ENCODE peak calls at places on chromosomes 16 and 17, in seven cellular contexts. M is adrenal gland, G is GM23338, L is colonic mucosa, F is MM.1S, X is B cell, S is H9. O is an unnamed sample.

GRCh38 chr16:3963203-3963602 is 82.7 kb upstream of the CREBBP start:
- DNase-seq in S (no peak), F (no peak), M (no peak), G (peak), L (no peak), X (no peak), O (no peak)

GRCh38 chr17:78885956-78886355 is 17.0 kb downstream of the CEP295NL start:
- DNase-seq in M (no peak), X (no peak), G (no peak), S (no peak), F (no peak), L (no peak), O (no peak)

GRCh38 chr16:2919511-2920255 is 8.0 kb downstream of the FLYWCH1 start:
- DNase-seq in L (peak), S (peak), X (peak), M (peak), G (peak), F (peak), O (no peak)

GRCh38 chr17:13813347-13814240 is 211.9 kb upstream of the HS3ST3A1 start:
- DNase-seq in X (no peak), S (no peak), G (peak), L (no peak), F (no peak), M (no peak), O (no peak)

GRCh38 chr16:15033309-15033707 is 22.6 kb downstream of the NTAN1 start:
- DNase-seq in G (no peak), F (no peak), S (peak), X (no peak), L (no peak), M (no peak), O (no peak)

GRCh38 chr16:24568392-24568791 is 29.0 kb downstream of the RBBP6 start:
- DNase-seq in S (no peak), X (no peak), G (no peak), M (no peak), F (no peak), L (no peak), O (no peak)

GRCh38 chr16:10182186-10182683 is at the start of gene GRIN2A:
- DNase-seq in L (no peak), M (no peak), X (no peak), S (no peak), G (peak), F (no peak), O (no peak)

GRCh38 chr16:88505405-88506082 is 52.5 kb downstream of the ZFPM1 start:
- DNase-seq in S (peak), X (no peak), F (no peak), G (peak), L (peak), M (peak), O (no peak)

GRCh38 chr16:88999457-89000206 is 22.6 kb upstream of the CBFA2T3 start:
- DNase-seq in G (peak), M (no peak), S (peak), F (no peak), L (no peak), X (no peak), O (no peak)

GRCh38 chr17:50364061-50364458 is 8.9 kb downstream of the MRPL27 start:
- DNase-seq in L (no peak), X (no peak), G (no peak), F (no peak), M (no peak), S (no peak), O (no peak)

GRCh38 chr16:6695666-6696065 is 637.0 kb upstream of the RBFOX1 start:
- DNase-seq in X (no peak), M (no peak), L (no peak), S (no peak), G (no peak), F (no peak), O (no peak)

GRCh38 chr17:16439867-16440351 is 24.5 kb downstream of the TRPV2 start:
- DNase-seq in S (no peak), G (no peak), F (peak), M (no peak), L (no peak), X (no peak), O (no peak)

GRCh38 chr17:83155128-83156081 is 76.0 kb downstream of the METRNL start:
- DNase-seq in S (peak), X (no peak), G (no peak), L (no peak), M (peak), F (no peak), O (peak)

GRCh38 chr16:84726079-84726669 is 26.4 kb downstream of the USP10 start:
- DNase-seq in S (peak), G (peak), M (peak), F (peak), L (peak), X (peak), O (peak)

GRCh38 chr17:79361221-79361734 is 249.6 kb downstream of the RBFOX3 start:
- DNase-seq in M (no peak), L (no peak), S (no peak), X (no peak), F (no peak), G (no peak), O (no peak)

GRCh38 chr17:81578038-81578441 is 25.9 kb upstream of the FAAP100 start:
- DNase-seq in S (peak), M (no peak), F (no peak), X (peak), L (no peak), G (no peak), O (no peak)

GRCh38 chr17:42680331-42680808 is 1.3 kb downstream of the CCR10 start:
- DNase-seq in M (peak), L (no peak), F (peak), G (no peak), S (peak), X (no peak), O (no peak)

GRCh38 chr16:84881702-84882521 is 62.1 kb downstream of the CRISPLD2 start:
- DNase-seq in F (no peak), L (no peak), S (no peak), G (no peak), M (no peak), X (no peak), O (no peak)

GRCh38 chr16:18816286-18816685 is 14.9 kb upstream of the ARL6IP1 start:
- DNase-seq in G (no peak), X (no peak), L (no peak), F (no peak), M (no peak), S (no peak), O (no peak)

GRCh38 chr17:77163521-77164280 is 22.9 kb downstream of the SEC14L1 start:
- DNase-seq in S (no peak), F (peak), M (peak), G (no peak), X (no peak), L (no peak), O (no peak)
- TF ChIP-seq CTCF in S (no peak), F (no peak), M (no peak), G (no peak), X (no peak), L (no peak), O (no peak)

DNA sequence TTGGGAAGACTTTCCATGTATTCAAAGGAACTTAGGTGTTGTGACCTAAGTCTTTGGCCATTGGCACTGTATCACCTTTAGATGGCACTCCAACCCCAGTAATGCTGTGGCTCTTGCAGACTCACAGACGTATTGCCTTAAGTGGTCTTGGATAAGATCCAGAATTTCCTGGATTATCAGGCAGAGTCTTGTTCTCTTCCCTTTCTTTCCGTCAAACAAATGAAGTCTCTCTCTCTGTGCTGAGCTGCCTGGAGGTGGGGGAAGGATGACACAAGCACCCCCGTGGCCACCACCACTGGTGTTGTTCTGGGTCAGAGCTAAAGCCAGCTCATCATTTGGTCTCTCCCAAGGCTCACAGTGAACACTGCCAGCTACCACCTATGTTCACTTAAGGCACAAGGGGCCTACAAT is 789.9 kb upstream of the KIF2B start:
- DNase-seq in G (peak), S (peak), M (peak), X (no peak), L (peak), F (peak), O (no peak)
- TF ChIP-seq CTCF in G (peak), S (peak), M (no peak), X (no peak), L (no peak), F (peak), O (peak)

DNA sequence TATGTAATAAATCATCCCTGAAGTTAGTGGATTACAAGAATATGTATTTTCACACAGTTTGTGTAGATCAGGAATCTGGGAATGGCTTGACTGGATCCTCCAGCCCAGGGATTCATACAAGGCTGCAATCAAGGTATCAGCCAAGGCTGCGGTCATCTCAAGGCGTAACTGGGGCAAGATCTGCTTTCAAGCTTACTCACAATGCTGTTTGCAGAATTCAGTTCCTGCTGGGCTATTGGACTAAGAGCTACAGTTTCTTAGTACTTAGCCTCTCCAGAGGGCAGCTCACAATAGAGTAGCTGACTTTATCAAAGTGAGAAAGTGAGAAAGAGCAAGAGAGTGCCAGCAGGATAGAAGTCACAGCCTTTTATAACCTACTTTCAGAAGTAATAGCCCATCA is 211.0 kb downstream of the MAP2K6 start:
- DNase-seq in M (no peak), L (no peak), F (no peak), X (no peak), S (no peak), G (no peak), O (no peak)
- TF ChIP-seq CTCF in M (no peak), L (no peak), F (no peak), X (no peak), S (no peak), G (no peak), O (no peak)

DNA sequence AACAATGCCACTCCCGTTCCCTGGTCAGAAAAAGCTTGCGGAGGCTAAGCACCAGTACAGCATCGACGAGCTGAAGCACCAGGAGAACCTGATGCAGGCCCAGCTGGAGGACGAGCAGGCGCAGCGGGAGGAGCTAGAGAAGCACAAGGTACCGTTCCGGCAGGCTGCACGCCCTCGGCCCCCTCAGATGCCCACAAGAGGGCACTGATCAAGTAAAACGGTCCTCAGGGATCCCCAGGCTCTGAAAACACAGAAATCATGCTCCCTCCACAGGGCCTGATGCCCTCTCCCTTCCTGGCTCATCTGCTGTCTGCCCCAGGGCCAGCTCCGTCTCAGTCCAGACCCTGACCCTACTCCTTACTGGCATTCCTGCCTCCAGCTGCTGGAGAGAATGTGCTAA is 21.6 kb downstream of the DRC3 start:
- DNase-seq in S (peak), G (peak), X (no peak), L (no peak), F (no peak), M (peak), O (no peak)
- TF ChIP-seq CTCF in S (peak), G (peak), X (no peak), L (no peak), F (no peak), M (peak), O (peak)

GRCh38 chr16:551210-551609 is 9.0 kb upstream of the PRR35 start:
- DNase-seq in M (no peak), L (no peak), S (no peak), F (no peak), G (no peak), X (no peak), O (no peak)

GRCh38 chr16:548586-548985 is 11.6 kb upstream of the PRR35 start:
- DNase-seq in X (no peak), F (no peak), S (no peak), G (no peak), M (no peak), L (no peak), O (no peak)

GRCh38 chr16:552171-552570 is 8.0 kb upstream of the PRR35 start:
- DNase-seq in L (no peak), G (no peak), F (no peak), M (no peak), X (no peak), S (no peak), O (no peak)

GRCh38 chr16:546909-547770 is 13.1 kb upstream of the PRR35 start:
- DNase-seq in G (peak), F (no peak), X (peak), L (peak), S (peak), M (peak), O (no peak)

DNA sequence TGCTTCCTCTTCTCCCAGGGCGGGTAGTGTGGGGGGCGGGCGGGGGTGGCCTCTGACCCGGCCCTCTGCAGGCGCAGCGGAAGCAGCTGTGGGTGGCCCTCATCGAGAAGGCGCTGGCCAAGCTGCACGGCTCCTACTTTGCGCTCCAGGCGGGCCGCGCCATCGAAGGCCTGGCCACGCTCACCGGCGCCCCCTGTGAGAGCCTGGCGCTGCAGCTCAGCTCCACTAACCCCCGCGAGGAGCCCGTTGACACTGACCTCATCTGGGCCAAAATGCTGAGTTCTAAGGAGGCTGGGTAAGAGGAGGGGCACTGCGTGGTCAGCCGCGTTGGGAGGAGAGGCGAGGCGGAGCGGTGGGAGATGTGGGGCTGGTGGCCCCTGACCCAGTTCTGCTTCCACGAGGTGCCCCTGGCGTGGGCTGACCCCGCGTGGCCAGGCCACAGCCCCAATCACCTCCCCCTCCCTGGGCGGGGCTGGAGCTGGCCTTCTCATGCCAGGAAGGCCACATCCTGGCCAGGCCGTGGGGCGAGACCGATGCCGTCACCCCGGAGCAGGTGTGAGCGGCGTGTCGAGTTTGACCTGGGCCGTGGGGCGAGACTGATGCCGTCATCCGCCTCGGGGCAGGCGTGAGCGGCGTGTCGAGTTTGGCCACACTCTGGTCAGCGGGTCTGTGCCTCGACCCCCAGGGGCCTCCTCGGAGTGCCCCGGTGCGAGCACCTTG is 10.5 kb upstream of the PRR35 start:
- DNase-seq in L (no peak), S (peak), F (no peak), G (peak), M (no peak), X (no peak), O (no peak)
- TF ChIP-seq CTCF in L (no peak), S (peak), F (no peak), G (peak), M (no peak), X (no peak), O (no peak)

DNA sequence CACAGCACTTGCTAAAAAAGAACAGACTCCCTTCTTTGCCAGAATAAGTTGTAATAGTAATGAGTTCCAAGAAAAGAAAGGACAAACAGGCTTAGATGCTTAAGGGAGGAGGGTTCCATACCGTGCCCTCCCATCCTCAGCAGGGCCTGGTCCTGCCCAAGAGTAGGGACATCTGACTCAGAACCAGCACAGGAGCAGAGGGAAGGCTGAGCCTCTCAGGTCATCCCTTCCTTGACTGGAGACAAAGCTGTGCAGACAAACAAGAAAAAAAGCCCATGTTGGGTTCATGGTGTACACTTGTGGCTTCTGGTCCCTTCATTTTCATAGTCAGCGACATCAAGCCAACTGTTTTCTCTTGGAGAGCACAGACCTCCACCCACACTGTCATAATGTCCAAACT is 44.2 kb upstream of the NDRG4 start:
- DNase-seq in M (no peak), G (no peak), F (no peak), S (no peak), L (no peak), X (no peak), O (no peak)
- TF ChIP-seq CTCF in M (no peak), G (no peak), F (no peak), S (no peak), L (no peak), X (no peak), O (no peak)